ENCODE peak calls at places on chromosomes 7 and 10, in nine cellular contexts. U, C, F, W, S, T, K, Y and N are unnamed samples.

GRCh38 chr10:43394868-43395267 is 14.1 kb downstream of the HNRNPF start:
- DNase-seq in U (no peak), C (no peak), F (no peak), W (no peak), S (no peak), T (no peak), K (no peak), Y (no peak), N (no peak)

GRCh38 chr10:124566222-124566888 is 104.7 kb downstream of the LHPP start:
- DNase-seq in U (no peak), C (no peak), F (no peak), W (no peak), S (no peak), T (no peak), K (no peak), Y (no peak), N (peak; percentile 49)

GRCh38 chr7:2403014-2403717 is at the start of gene CHST12:
- DNase-seq in U (peak; percentile 91), C (peak; percentile 98), F (peak; percentile 98), W (peak; percentile 100), S (peak; percentile 94), T (peak; percentile 93), K (peak; percentile 74), Y (peak; percentile 85), N (peak; percentile 100)

GRCh38 chr10:26869528-26869927 is 8.8 kb upstream of the ABI1 start:
- DNase-seq in U (peak; percentile 64), C (peak; percentile 18), F (no peak), W (no peak), S (no peak), T (no peak), K (no peak), Y (peak; percentile 99), N (peak; percentile 50)

GRCh38 chr7:112084506-112084905 is 121.7 kb downstream of the DOCK4 start:
- DNase-seq in U (no peak), C (peak; percentile 23), F (no peak), W (no peak), S (no peak), T (peak; percentile 62), K (no peak), Y (peak; percentile 32), N (peak; percentile 67)

GRCh38 chr10:49653530-49653929 is 25.9 kb upstream of the C10orf53 start:
- DNase-seq in U (no peak), C (no peak), F (no peak), W (no peak), S (no peak), T (no peak), K (no peak), Y (no peak), N (no peak)

GRCh38 chr7:139284252-139284896 is 53.3 kb downstream of the UBN2 start:
- DNase-seq in U (peak; percentile 4), C (no peak), F (no peak), W (no peak), S (no peak), T (no peak), K (no peak), Y (no peak), N (no peak)

GRCh38 chr10:59237775-59238174 is 61.3 kb downstream of the PHYHIPL start:
- DNase-seq in U (no peak), C (no peak), F (no peak), W (no peak), S (no peak), T (no peak), K (no peak), Y (no peak), N (no peak)

GRCh38 chr7:153470004-153470671 is 582.1 kb upstream of the DPP6 start:
- DNase-seq in U (no peak), C (no peak), F (no peak), W (no peak), S (no peak), T (no peak), K (no peak), Y (no peak), N (no peak)

GRCh38 chr10:36021096-36021495 is 379.0 kb upstream of the FZD8 start:
- DNase-seq in U (no peak), C (peak; percentile 58), F (no peak), W (no peak), S (no peak), T (no peak), K (no peak), Y (no peak), N (peak; percentile 11)

GRCh38 chr10:98638920-98639319 is 192.2 kb upstream of the HPS1 start:
- DNase-seq in U (no peak), C (no peak), F (no peak), W (no peak), S (no peak), T (no peak), K (no peak), Y (peak; percentile 45), N (no peak)

GRCh38 chr10:100009283-100009792 is 409 bp downstream of the DNMBP start:
- DNase-seq in U (no peak), C (peak; percentile 87), F (no peak), W (no peak), S (no peak), T (peak; percentile 49), K (no peak), Y (peak; percentile 41), N (peak; percentile 80)

GRCh38 chr10:58335306-58336005 is 650 bp downstream of the UBE2D1 start:
- DNase-seq in U (peak; percentile 94), C (peak; percentile 72), F (peak; percentile 33), W (no peak), S (peak; percentile 37), T (no peak), K (peak; percentile 27), Y (peak; percentile 73), N (peak; percentile 72)

GRCh38 chr7:79455173-79455790 is 1.8 kb upstream of the MAGI2 start:
- DNase-seq in U (no peak), C (no peak), F (no peak), W (no peak), S (no peak), T (no peak), K (no peak), Y (no peak), N (no peak)

GRCh38 chr10:107561136-107561650 is 396.7 kb upstream of the SORCS1 start:
- DNase-seq in U (no peak), C (peak; percentile 68), F (no peak), W (no peak), S (no peak), T (no peak), K (no peak), Y (no peak), N (no peak)

GRCh38 chr7:121337398-121337797 is 8.6 kb downstream of the WNT16 start:
- DNase-seq in U (peak; percentile 56), C (peak; percentile 21), F (no peak), W (peak; percentile 50), S (no peak), T (peak; percentile 51), K (no peak), Y (no peak), N (no peak)

GRCh38 chr7:99099499-99100077 is 44.3 kb downstream of the SMURF1 start:
- DNase-seq in U (no peak), C (peak; percentile 61), F (no peak), W (no peak), S (no peak), T (no peak), K (no peak), Y (no peak), N (peak; percentile 45)

GRCh38 chr7:44461387-44461786 is 29.1 kb downstream of the NUDCD3 start:
- DNase-seq in U (peak; percentile 43), C (peak; percentile 78), F (no peak), W (no peak), S (no peak), T (peak; percentile 20), K (no peak), Y (peak; percentile 33), N (no peak)

GRCh38 chr7:68472688-68473087 is 1125.6 kb upstream of the AUTS2 start:
- DNase-seq in U (no peak), C (no peak), F (no peak), W (no peak), S (no peak), T (no peak), K (no peak), Y (no peak), N (no peak)

DNA sequence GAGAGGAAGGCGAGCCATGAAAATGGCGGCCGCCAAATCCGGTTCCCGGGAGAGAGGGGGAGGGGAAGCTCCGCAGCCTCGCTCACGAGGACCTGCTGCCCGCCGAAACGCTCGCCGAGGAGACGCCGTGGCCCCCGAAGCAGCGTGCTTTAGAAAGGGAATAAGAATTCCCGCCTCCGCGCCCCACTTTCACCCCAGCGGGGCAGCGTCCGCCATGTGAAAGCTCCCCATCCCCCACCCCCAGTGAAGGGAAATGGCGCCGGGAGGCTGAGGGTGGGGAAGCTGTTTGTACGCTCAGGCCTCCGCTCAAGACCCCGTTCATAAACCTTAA is 468 bp downstream of the HNRNPA2B1 start:
- DNase-seq in U (peak; percentile 38), C (peak; percentile 88), F (peak; percentile 81), W (peak; percentile 71), S (peak; percentile 55), T (no peak), K (no peak), Y (peak; percentile 46), N (peak; percentile 73)
- H3K4me2 ChIP-seq in U (peak overlapping the region; percentile 82), C (peak overlapping the region; percentile 90), F (peak overlapping the region; percentile 96), W (peak overlapping the region; percentile 83), S (peak overlapping the region; percentile 81), T (no peak overlapping the region), K (peak overlapping the region; percentile 71), Y (no peak overlapping the region), N (peak overlapping the region; percentile 84)

DNA sequence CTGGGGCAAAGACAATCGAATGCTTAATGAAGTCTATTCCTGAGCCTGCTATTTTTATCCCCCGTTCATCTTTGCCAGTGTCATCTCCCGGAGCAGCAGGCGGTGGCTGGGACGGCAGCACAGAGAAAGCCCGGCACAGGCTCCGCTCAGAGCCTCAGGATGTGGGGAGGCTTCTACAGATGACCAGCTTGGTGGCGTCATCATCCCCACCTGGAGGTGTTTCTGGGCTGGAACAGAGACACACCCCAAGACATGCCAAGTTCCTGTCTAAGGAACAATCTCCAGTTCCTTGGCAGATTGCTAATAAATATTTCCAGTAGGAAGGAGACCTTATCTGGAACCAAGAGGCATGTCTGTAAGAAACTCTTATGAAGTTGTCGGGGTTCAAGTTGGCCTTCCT is 552.4 kb upstream of the MGMT start:
- DNase-seq in U (no peak), C (no peak), F (no peak), W (no peak), S (no peak), T (no peak), K (no peak), Y (no peak), N (no peak)
- H3K27ac ChIP-seq in U (no peak overlapping the region), C (no peak overlapping the region), F (no peak overlapping the region), W (no peak overlapping the region), S (no peak overlapping the region), T (no peak overlapping the region), K (no peak overlapping the region), Y (no peak overlapping the region), N (no peak overlapping the region)

GRCh38 chr7:124929467-124930172 is at the start of gene POT1:
- DNase-seq in U (peak; percentile 97), C (peak; percentile 100), F (peak; percentile 99), W (peak; percentile 94), S (peak; percentile 99), T (peak; percentile 100), K (peak; percentile 99), Y (peak; percentile 99), N (peak; percentile 94)
- H3K4me2 ChIP-seq in U (peak within 1 kb of the TSS; percentile 85), C (peak within 1 kb of the TSS; percentile 90), F (peak within 1 kb of the TSS; percentile 85), W (peak within 1 kb of the TSS; percentile 73), S (peak within 1 kb of the TSS; percentile 66), T (peak within 1 kb of the TSS; percentile 68), K (peak within 1 kb of the TSS; percentile 83), Y (peak within 1 kb of the TSS; percentile 87), N (peak within 1 kb of the TSS; percentile 87)

DNA sequence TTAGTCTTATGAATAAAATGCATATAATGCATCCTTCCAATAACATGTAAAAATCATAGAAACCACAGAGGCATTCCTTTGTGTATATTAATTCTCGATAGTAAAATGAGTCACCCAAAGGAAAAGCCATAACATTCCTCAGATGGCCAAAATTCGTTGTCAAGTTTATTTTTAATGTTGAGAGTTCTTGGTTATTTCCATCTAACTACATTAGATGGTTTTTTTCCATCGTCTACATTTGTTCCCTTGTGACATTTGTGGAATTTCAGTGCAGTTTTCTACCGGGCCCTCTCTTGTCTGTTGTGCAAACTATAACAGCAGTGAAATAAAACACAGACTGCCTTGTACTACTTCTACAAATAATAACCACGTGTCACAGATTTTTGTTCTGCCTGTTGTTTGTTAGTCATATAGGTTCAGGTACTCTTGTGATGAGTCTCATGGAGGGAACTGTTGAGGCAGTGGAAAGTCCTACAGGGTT is 54.7 kb upstream of the CCAR1 start:
- DNase-seq in U (peak; percentile 92), C (peak; percentile 93), F (no peak), W (no peak), S (no peak), T (peak; percentile 95), K (no peak), Y (peak; percentile 86), N (peak; percentile 88)
- H3K27ac ChIP-seq in U (peak overlapping the region; percentile 80), C (peak overlapping the region; percentile 69), F (no peak overlapping the region), W (peak overlapping the region; percentile 97), S (no peak overlapping the region), T (peak overlapping the region; percentile 72), K (peak overlapping the region; percentile 16), Y (peak overlapping the region; percentile 62), N (peak overlapping the region; percentile 79)